ENCODE peak calls at places on chromosomes 7 and 10, in five cellular contexts. Y, G, W, H and J are unnamed samples.

GRCh38 chr10:123913688-123914268 is 22.2 kb upstream of the CPXM2 start:
- ATAC-seq in G (no peak), H (no peak), W (no peak), Y (no peak), J (peak; percentile 58)

GRCh38 chr10:22334414-22335203 is 10.7 kb upstream of the SPAG6 start:
- ATAC-seq in G (peak; percentile 11), H (no peak), Y (no peak), W (peak; percentile 25), J (peak; percentile 13)

GRCh38 chr7:33177876-33178275 is 48.5 kb downstream of the BBS9 start:
- ATAC-seq in Y (no peak), W (no peak), G (peak; percentile 19), H (no peak), J (no peak)

GRCh38 chr10:88110355-88110754 is 246.9 kb downstream of the PTEN start:
- ATAC-seq in W (no peak), H (peak; percentile 77), Y (peak; percentile 44), G (no peak), J (no peak)

GRCh38 chr10:19917756-19918478 is 101.7 kb downstream of the PLXDC2 start:
- ATAC-seq in Y (no peak), G (no peak), H (no peak), W (no peak), J (no peak)

GRCh38 chr7:45580053-45580872 is 6.1 kb downstream of the ADCY1 start:
- ATAC-seq in H (peak; percentile 54), G (no peak), Y (peak; percentile 55), W (peak; percentile 83), J (no peak)

GRCh38 chr10:112303528-112303927 is 20.3 kb downstream of the TECTB start:
- ATAC-seq in W (no peak), H (no peak), G (no peak), Y (no peak), J (no peak)

GRCh38 chr10:92913973-92914372 is 65.7 kb downstream of the EXOC6 start:
- ATAC-seq in G (no peak), H (no peak), W (no peak), Y (no peak), J (no peak)

GRCh38 chr10:70499829-70500167 is 21.2 kb downstream of the PALD1 start:
- ATAC-seq in H (no peak), W (no peak), Y (peak; percentile 52), G (no peak), J (no peak)

GRCh38 chr10:98328163-98328562 is 60.2 kb upstream of the LOXL4 start:
- ATAC-seq in G (no peak), W (no peak), Y (no peak), H (no peak), J (no peak)

GRCh38 chr7:114050571-114050970 is 131.8 kb upstream of the PPP1R3A start:
- ATAC-seq in H (no peak), W (no peak), G (no peak), Y (no peak), J (no peak)

GRCh38 chr10:5944389-5945202 is 32.7 kb downstream of the IL15RA start:
- ATAC-seq in W (no peak), H (peak; percentile 62), G (peak; percentile 44), Y (no peak), J (peak; percentile 85)

GRCh38 chr7:36711256-36711655 is 13.0 kb downstream of the AOAH start:
- ATAC-seq in G (no peak), H (no peak), W (no peak), Y (no peak), J (no peak)

GRCh38 chr10:116683061-116683601 is 59.2 kb downstream of the HSPA12A start:
- ATAC-seq in Y (no peak), W (no peak), G (no peak), H (no peak), J (no peak)

GRCh38 chr7:94559972-94560371 is 50.4 kb downstream of the CASD1 start:
- ATAC-seq in W (no peak), G (no peak), H (no peak), Y (no peak), J (no peak)

GRCh38 chr10:82742478-82742877 is 867.5 kb downstream of the NRG3 start:
- ATAC-seq in Y (no peak), W (no peak), H (no peak), G (peak; percentile 40), J (no peak)

GRCh38 chr10:15605740-15606369 is 113.9 kb downstream of the ITGA8 start:
- ATAC-seq in H (no peak), G (no peak), Y (no peak), W (no peak), J (peak; percentile 39)

GRCh38 chr10:75660833-75661232 is 229.4 kb downstream of the LRMDA start:
- ATAC-seq in G (no peak), Y (no peak), W (no peak), H (no peak), J (peak; percentile 38)

GRCh38 chr10:35875281-35875680 is 233.2 kb upstream of the FZD8 start:
- ATAC-seq in G (peak; percentile 45), W (no peak), H (no peak), Y (no peak), J (no peak)

GRCh38 chr10:79445217-79445707 is at the start of gene ZCCHC24:
- ATAC-seq in G (no peak), Y (peak; percentile 40), H (peak; percentile 47), W (peak; percentile 23), J (peak; percentile 14)

GRCh38 chr10:80077869-80078447 is 507 bp upstream of the TMEM254 start:
- ATAC-seq in W (no peak), G (no peak), H (no peak), Y (no peak), J (no peak)

GRCh38 chr7:148540041-148540738 is 50.4 kb upstream of the C7orf33 start:
- ATAC-seq in G (no peak), W (no peak), Y (no peak), H (peak; percentile 87), J (peak; percentile 78)

GRCh38 chr7:44074349-44074695 is 8.0 kb downstream of the POLM start:
- ATAC-seq in Y (no peak), W (no peak), G (no peak), H (no peak), J (no peak)

GRCh38 chr10:80409121-80409520 is 770 bp downstream of the PRXL2A start:
- ATAC-seq in G (no peak), H (no peak), Y (no peak), W (no peak), J (no peak)

GRCh38 chr7:14855033-14855794 is 47.3 kb downstream of the DGKB start:
- ATAC-seq in Y (no peak), H (no peak), G (no peak), W (no peak), J (no peak)

GRCh38 chr10:1398626-1399410 is 338.5 kb downstream of the ADARB2 start:
- ATAC-seq in W (no peak), Y (no peak), H (no peak), G (no peak), J (no peak)

DNA sequence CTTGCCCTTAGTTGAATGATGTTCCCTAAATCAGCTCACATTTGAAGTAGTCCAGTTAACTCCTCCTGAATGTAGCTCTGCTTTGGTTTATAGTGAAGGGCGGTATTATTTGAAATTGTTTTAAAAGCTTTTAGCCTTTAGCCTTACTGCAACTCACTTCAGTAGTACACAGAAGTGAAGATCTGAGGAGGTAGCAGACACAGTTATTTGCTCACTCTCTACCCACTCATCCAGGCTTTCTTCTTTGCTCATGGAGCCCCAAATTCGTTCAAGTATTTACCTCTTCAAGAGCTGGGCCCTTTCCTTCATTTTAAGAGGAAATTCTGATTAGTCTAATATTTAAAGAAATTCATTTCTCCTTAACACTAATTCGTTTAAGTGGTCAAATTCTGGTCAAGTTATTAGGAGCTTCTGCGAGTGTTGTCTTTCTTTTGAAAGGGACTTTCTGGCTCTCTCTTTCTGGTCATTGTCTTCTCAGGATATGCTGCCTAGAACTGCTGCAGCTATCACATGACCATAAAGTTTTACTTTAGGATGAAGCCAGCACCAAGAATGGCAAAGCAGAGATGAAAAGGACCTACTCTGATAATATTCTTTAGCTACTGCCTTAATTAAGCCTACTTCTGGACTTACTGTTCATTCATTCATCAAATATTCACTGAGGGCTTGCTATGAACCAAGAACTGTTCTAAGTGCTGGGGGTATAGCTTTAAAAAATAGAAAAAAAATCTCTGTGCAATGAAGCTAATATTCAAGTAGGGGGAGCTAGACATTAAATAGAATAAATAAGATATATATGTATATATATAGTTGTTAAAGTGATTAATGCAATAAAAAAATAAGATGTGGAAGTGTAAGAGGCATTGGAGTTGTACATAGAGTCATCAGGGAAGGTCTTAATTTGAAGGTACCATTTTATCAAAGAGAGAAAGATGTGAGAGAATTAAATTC is 180.9 kb upstream of the AGR3 start:
- ATAC-seq in Y (peak; percentile 65), G (no peak), H (no peak), W (no peak), J (no peak)
- TF ChIP-seq CTCF in Y (peak; percentile 8), G (no peak), H (peak; percentile 35), W (no peak), J (no peak)

DNA sequence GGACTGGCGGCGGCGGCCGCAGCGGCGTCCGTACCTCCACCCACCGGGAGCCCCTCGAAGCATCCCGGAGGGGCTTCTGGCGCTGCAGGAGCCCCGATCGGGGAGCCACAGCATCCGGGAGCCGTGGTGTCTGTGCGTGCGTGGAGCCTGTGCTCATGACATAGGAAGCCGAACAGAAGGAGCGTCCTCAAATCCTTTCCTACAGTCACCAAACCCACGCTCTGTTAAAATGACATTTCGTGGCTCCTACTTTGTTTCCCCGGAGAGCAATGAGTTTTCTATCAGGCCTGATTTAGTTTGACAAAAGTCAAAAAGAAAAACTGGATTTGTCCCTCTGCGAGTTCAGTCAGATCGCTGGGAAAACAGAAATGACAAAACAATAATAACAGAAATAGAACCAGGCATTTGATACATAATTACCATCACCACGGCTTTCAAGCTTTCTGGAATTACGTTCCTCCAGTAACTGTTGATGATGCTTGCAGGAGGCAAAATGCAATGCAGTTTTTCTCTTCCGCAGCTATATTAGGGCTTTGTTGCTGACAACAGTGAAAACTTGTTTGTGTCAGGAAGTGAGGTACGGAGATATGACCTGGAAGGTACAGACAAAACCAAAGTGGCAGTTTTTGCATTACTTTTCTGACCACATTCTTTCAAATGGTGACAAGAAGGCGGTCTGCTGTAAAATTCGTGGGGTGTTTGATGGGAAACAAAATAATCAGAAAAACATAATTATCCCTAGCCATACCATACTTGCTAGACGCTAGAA is 219.3 kb upstream of the MKLN1 start:
- ATAC-seq in G (no peak), Y (peak; percentile 33), H (no peak), W (no peak), J (no peak)
- H3K4me1 ChIP-seq in G (peaks cover 57% of the 10 kb centered on the region), Y (peaks cover 29% of the 10 kb centered on the region), H (peaks cover 34% of the 10 kb centered on the region), W (peaks cover 52% of the 10 kb centered on the region), J (peaks cover 19% of the 10 kb centered on the region)

GRCh38 chr7:81684513-81685262 is 85.2 kb downstream of the HGF start:
- ATAC-seq in W (peak; percentile 80), Y (peak; percentile 96), H (peak; percentile 100), G (peak; percentile 85), J (peak; percentile 99)
- TF ChIP-seq EP300 in W (no peak), Y (peak; percentile 85), H (peak; percentile 30), G (no peak), J (no peak)

DNA sequence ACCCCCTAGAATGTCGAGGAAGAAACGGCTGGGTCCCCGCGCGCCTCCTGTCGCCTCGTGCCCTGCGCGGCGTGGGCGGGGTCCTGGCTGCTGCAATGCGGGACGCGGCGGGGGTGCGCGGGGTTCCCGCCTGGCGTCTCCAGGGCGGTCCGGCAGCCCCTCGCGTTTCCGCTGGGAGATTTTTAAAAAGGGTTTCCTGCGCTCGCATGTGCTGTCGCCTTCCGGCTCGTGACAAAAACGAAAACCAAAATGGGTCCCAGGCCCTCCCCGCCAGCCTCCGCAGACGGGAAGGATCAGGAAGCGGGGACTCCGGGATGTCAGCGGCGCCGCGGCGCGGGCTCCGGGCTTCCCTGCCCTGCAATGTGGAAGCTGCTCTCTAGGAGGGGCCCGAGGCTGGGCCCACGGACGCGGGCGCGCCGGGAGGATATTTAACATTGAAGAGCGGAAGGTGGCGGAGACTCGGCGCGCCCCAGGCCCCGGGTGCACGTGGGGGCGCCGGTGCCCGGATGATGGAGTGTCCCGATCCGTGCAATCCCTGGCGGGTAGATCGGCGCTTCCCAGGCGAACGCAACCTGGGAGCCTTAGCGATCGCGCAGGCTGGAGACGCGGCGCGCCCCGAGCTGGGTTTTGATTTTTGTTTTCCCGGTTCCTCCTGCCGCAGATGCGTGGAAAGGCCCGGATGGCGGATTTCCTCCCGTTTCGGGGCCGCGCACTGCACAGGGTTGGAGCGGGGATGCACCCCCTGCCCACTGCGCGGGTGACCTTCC is 1.0 kb downstream of the PFKP start:
- ATAC-seq in W (no peak), G (peak; percentile 48), H (peak; percentile 55), Y (peak; percentile 67), J (peak; percentile 76)
- TF ChIP-seq CTCF in W (no peak), G (peak; percentile 33), H (no peak), Y (no peak), J (peak; percentile 45)